ENCODE peak calls at places on chromosomes 7 and 10, in five cellular contexts. G is fibroblast of mammary gland, K is GM23338, Z is thyroid gland, M is neural crest cell. C is an unnamed sample.

GRCh38 chr7:43463401-43463980 is 119.4 kb upstream of the STK17A start:
- DNase-seq in G (peak), K (peak), Z (no peak), M (no peak), C (no peak)

GRCh38 chr7:117875566-117875965 is 2.3 kb upstream of the CTTNBP2 start:
- DNase-seq in G (no peak), K (peak), Z (peak), M (peak), C (no peak)

GRCh38 chr7:42096681-42097637 is 140.1 kb downstream of the GLI3 start:
- DNase-seq in G (peak), K (no peak), Z (no peak), M (no peak), C (no peak)

GRCh38 chr10:114925675-114926204 is 12.3 kb upstream of the TRUB1 start:
- DNase-seq in G (peak), K (no peak), Z (no peak), M (no peak), C (no peak)

GRCh38 chr10:122461729-122462532 is 578 bp downstream of the HTRA1 start:
- DNase-seq in G (no peak), K (peak), Z (peak), M (no peak), C (no peak)

GRCh38 chr7:44063894-44064651 is 1.3 kb downstream of the PGAM2 start:
- DNase-seq in G (no peak), K (peak), Z (peak), M (no peak), C (no peak)

GRCh38 chr7:56074371-56074791 is 10.3 kb downstream of the SUMF2 start:
- DNase-seq in G (peak), K (peak), Z (peak), M (peak), C (peak)

GRCh38 chr7:137717811-137718271 is 128.9 kb downstream of the DGKI start:
- DNase-seq in G (peak), K (peak), Z (peak), M (no peak), C (no peak)

GRCh38 chr10:103472005-103472404 is 7.0 kb downstream of the CALHM3 start:
- DNase-seq in G (no peak), K (no peak), Z (no peak), M (no peak), C (no peak)

GRCh38 chr7:90595801-90596683 is at the start of gene CDK14:
- DNase-seq in G (peak), K (peak), Z (peak), M (peak), C (peak)

GRCh38 chr7:87875151-87876039 is 765 bp downstream of the SLC25A40 start:
- DNase-seq in G (no peak), K (peak), Z (no peak), M (peak), C (peak)

GRCh38 chr7:107768263-107768662 is 24.3 kb downstream of the CBLL1 start:
- DNase-seq in G (peak), K (no peak), Z (no peak), M (no peak), C (no peak)

GRCh38 chr10:103265712-103266329 is 11.1 kb upstream of the INA start:
- DNase-seq in G (peak), K (peak), Z (peak), M (peak), C (no peak)

GRCh38 chr10:103367379-103367781 is 396 bp upstream of the TAF5 start:
- DNase-seq in G (no peak), K (no peak), Z (no peak), M (no peak), C (no peak)

GRCh38 chr7:17299477-17299991 is 1.1 kb downstream of the AHR start:
- DNase-seq in G (no peak), K (peak), Z (no peak), M (no peak), C (no peak)

GRCh38 chr7:73436031-73436929 is 2.7 kb downstream of the FZD9 start:
- DNase-seq in G (no peak), K (no peak), Z (no peak), M (no peak), C (no peak)

GRCh38 chr7:32496052-32496813 is 944 bp downstream of the AVL9 start:
- DNase-seq in G (no peak), K (peak), Z (no peak), M (no peak), C (no peak)

DNA sequence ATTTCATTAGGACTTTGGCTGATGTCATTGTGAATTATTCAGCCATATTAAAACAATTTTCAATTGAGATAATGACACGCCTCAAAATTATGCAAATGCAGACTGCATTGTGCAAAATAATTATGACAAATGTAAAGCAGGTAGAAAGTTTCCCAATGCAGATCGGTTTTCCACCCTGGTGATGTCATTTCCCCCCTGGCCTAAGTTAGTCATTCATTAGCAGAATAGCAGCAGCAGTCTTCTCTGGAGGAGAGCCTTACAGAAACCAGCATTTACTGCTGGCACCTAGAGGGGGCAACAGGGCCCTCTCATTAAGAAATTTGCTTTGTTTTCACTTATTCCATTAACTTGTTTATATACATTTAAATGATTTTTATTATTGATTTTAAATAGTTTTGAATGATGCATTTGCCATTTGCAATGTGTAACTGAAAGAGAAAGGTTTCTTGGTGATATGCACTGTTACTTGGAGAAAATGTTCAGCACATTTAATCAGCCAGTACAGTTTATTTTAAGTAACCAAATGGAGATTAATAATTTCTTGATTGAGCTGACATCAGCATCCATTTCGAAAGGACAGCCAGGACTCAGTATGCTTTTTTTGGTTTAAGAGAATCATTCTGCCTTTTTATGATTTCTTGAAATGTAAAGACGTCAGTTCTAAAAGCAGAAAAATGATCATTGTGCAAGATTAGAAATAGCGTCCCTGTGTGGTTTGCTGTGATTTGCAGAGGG is 3.4 kb downstream of the ARID5B start:
- DNase-seq in G (peak), K (peak), Z (no peak), M (no peak), C (no peak)
- TF ChIP-seq CTCF in G (peak), K (peak), Z (no peak), M (peak), C (no peak)

GRCh38 chr10:92382631-92383030 is 91.7 kb downstream of the MARCHF5 start:
- DNase-seq in G (no peak), K (peak), Z (no peak), M (no peak), C (no peak)
- TF ChIP-seq CTCF in G (no peak), K (no peak), Z (no peak), M (no peak), C (no peak)

GRCh38 chr10:84139126-84140035 is at the start of gene GHITM:
- DNase-seq in G (peak), K (peak), Z (peak), M (peak), C (peak)
- TF ChIP-seq CTCF in G (peak), K (no peak), Z (peak), M (peak), C (no peak)

GRCh38 chr10:59006511-59007306 is 169.7 kb upstream of the PHYHIPL start:
- DNase-seq in G (peak), K (no peak), Z (no peak), M (no peak), C (no peak)

GRCh38 chr10:59000162-59000825 is 176.1 kb upstream of the PHYHIPL start:
- DNase-seq in G (no peak), K (no peak), Z (no peak), M (no peak), C (no peak)

GRCh38 chr10:59004392-59004791 is 172.1 kb upstream of the PHYHIPL start:
- DNase-seq in G (no peak), K (no peak), Z (peak), M (no peak), C (no peak)

GRCh38 chr10:59002011-59002410 is 174.4 kb upstream of the PHYHIPL start:
- DNase-seq in G (no peak), K (no peak), Z (no peak), M (no peak), C (no peak)

GRCh38 chr10:59003203-59003602 is 173.2 kb upstream of the PHYHIPL start:
- DNase-seq in G (no peak), K (no peak), Z (no peak), M (no peak), C (no peak)
- TF ChIP-seq CTCF in G (no peak), K (no peak), Z (no peak), M (no peak), C (no peak)

DNA sequence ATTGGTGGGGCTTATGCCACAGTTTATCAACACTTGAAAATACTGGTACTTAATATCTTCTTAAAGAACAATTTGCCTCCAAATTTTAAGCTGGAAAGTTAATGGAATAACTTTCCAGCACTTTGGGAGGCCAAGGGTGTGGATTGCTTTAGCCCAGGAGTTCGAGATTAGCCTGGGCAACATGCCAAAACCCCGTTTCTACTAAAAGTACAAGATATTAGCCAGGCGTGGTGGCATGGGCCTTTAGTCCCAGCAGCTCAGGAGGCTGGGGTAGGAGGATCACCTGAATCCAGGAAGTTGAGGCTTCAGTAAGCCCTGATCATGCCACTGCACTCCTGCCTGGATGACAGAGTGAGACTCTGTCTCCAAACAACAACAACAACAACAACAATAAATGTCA is 56.0 kb downstream of the PRF1 start:
- DNase-seq in G (no peak), K (no peak), Z (peak), M (no peak), C (no peak)
- TF ChIP-seq CTCF in G (no peak), K (no peak), Z (no peak), M (no peak), C (no peak)

GRCh38 chr10:71618598-71618997 is 101.0 kb downstream of the C10orf105 start:
- DNase-seq in G (no peak), K (no peak), Z (no peak), M (no peak), C (no peak)
- TF ChIP-seq CTCF in G (no peak), K (no peak), Z (no peak), M (no peak), C (no peak)

C was measured in D721Med.